ENCODE peak calls at places on chromosomes 12 and 14, in ten cellular contexts. One of them, this sample, is unnamed.

GRCh38 chr12:100141666-100141997 is 1.0 kb downstream of the BLTP3B start:
- DNase-seq in mammary epithelial cell: peak; percentile 88
- DNase-seq in AG04450: peak; percentile 61
- DNase-seq in neural crest cell: no peak
- DNase-seq in fibroblast of mammary gland: peak; percentile 95
- DNase-seq in suprapubic skin: no peak
- DNase-seq in cardiac muscle cell: no peak
- DNase-seq in heart right ventricle: no peak
- DNase-seq in foreskin keratinocyte: peak; percentile 72
- DNase-seq in progenitor cell of endocrine pancreas: no peak
- DNase-seq in this sample: no peak

GRCh38 chr14:68297871-68298468 is 478.4 kb downstream of the RAD51B start:
- DNase-seq in foreskin keratinocyte: no peak
- DNase-seq in fibroblast of mammary gland: peak; percentile 37
- DNase-seq in progenitor cell of endocrine pancreas: no peak
- DNase-seq in mammary epithelial cell: no peak
- DNase-seq in suprapubic skin: no peak
- DNase-seq in AG04450: no peak
- DNase-seq in heart right ventricle: no peak
- DNase-seq in neural crest cell: no peak
- DNase-seq in cardiac muscle cell: no peak
- DNase-seq in this sample: no peak

GRCh38 chr12:96720363-96720705 is 186.7 kb upstream of the NEDD1 start:
- DNase-seq in progenitor cell of endocrine pancreas: no peak
- DNase-seq in heart right ventricle: no peak
- DNase-seq in foreskin keratinocyte: no peak
- DNase-seq in mammary epithelial cell: peak; percentile 11
- DNase-seq in suprapubic skin: no peak
- DNase-seq in neural crest cell: no peak
- DNase-seq in AG04450: no peak
- DNase-seq in cardiac muscle cell: no peak
- DNase-seq in fibroblast of mammary gland: peak; percentile 1
- DNase-seq in this sample: no peak

GRCh38 chr14:22824711-22825359 is 4.9 kb upstream of the MRPL52 start:
- DNase-seq in mammary epithelial cell: peak; percentile 96
- DNase-seq in cardiac muscle cell: no peak
- DNase-seq in progenitor cell of endocrine pancreas: no peak
- DNase-seq in AG04450: peak; percentile 87
- DNase-seq in heart right ventricle: no peak
- DNase-seq in fibroblast of mammary gland: peak; percentile 98
- DNase-seq in neural crest cell: no peak
- DNase-seq in foreskin keratinocyte: peak; percentile 81
- DNase-seq in suprapubic skin: no peak
- DNase-seq in this sample: no peak

GRCh38 chr14:91149462-91149861 is 35.6 kb downstream of the DGLUCY start:
- DNase-seq in progenitor cell of endocrine pancreas: no peak
- DNase-seq in neural crest cell: no peak
- DNase-seq in heart right ventricle: no peak
- DNase-seq in suprapubic skin: no peak
- DNase-seq in foreskin keratinocyte: peak; percentile 83
- DNase-seq in cardiac muscle cell: no peak
- DNase-seq in fibroblast of mammary gland: peak; percentile 100
- DNase-seq in AG04450: peak; percentile 99
- DNase-seq in mammary epithelial cell: peak; percentile 98
- DNase-seq in this sample: no peak

GRCh38 chr12:24039113-24039525 is 89.6 kb upstream of the SOX5 start:
- DNase-seq in suprapubic skin: no peak
- DNase-seq in foreskin keratinocyte: peak; percentile 51
- DNase-seq in AG04450: peak; percentile 63
- DNase-seq in progenitor cell of endocrine pancreas: no peak
- DNase-seq in heart right ventricle: no peak
- DNase-seq in cardiac muscle cell: no peak
- DNase-seq in mammary epithelial cell: peak; percentile 35
- DNase-seq in neural crest cell: no peak
- DNase-seq in fibroblast of mammary gland: peak; percentile 99
- DNase-seq in this sample: no peak

GRCh38 chr14:76977793-76978730 is 50.4 kb downstream of the IRF2BPL start:
- DNase-seq in fibroblast of mammary gland: peak; percentile 92
- DNase-seq in neural crest cell: no peak
- DNase-seq in AG04450: peak; percentile 44
- DNase-seq in cardiac muscle cell: no peak
- DNase-seq in heart right ventricle: peak; percentile 41
- DNase-seq in mammary epithelial cell: no peak
- DNase-seq in foreskin keratinocyte: no peak
- DNase-seq in suprapubic skin: peak; percentile 86
- DNase-seq in progenitor cell of endocrine pancreas: no peak
- DNase-seq in this sample: no peak

GRCh38 chr14:47264842-47265241 is 410.6 kb downstream of the MDGA2 start:
- DNase-seq in foreskin keratinocyte: no peak
- DNase-seq in AG04450: no peak
- DNase-seq in progenitor cell of endocrine pancreas: no peak
- DNase-seq in heart right ventricle: no peak
- DNase-seq in neural crest cell: no peak
- DNase-seq in fibroblast of mammary gland: no peak
- DNase-seq in mammary epithelial cell: no peak
- DNase-seq in cardiac muscle cell: no peak
- DNase-seq in suprapubic skin: no peak
- DNase-seq in this sample: no peak

GRCh38 chr12:109540526-109541411 is 32.5 kb downstream of the MMAB start:
- DNase-seq in suprapubic skin: no peak
- DNase-seq in fibroblast of mammary gland: no peak
- DNase-seq in heart right ventricle: no peak
- DNase-seq in progenitor cell of endocrine pancreas: no peak
- DNase-seq in AG04450: no peak
- DNase-seq in foreskin keratinocyte: no peak
- DNase-seq in mammary epithelial cell: no peak
- DNase-seq in neural crest cell: no peak
- DNase-seq in cardiac muscle cell: no peak
- DNase-seq in this sample: no peak

GRCh38 chr12:95129115-95129514 is 55.7 kb upstream of the NR2C1 start:
- DNase-seq in AG04450: no peak
- DNase-seq in neural crest cell: no peak
- DNase-seq in heart right ventricle: no peak
- DNase-seq in foreskin keratinocyte: no peak
- DNase-seq in fibroblast of mammary gland: no peak
- DNase-seq in suprapubic skin: no peak
- DNase-seq in cardiac muscle cell: no peak
- DNase-seq in mammary epithelial cell: no peak
- DNase-seq in progenitor cell of endocrine pancreas: no peak
- DNase-seq in this sample: no peak

GRCh38 chr12:31031951-31032335 is 41.7 kb upstream of the DDX11 start:
- DNase-seq in suprapubic skin: no peak
- DNase-seq in mammary epithelial cell: no peak
- DNase-seq in foreskin keratinocyte: no peak
- DNase-seq in fibroblast of mammary gland: no peak
- DNase-seq in heart right ventricle: no peak
- DNase-seq in AG04450: no peak
- DNase-seq in cardiac muscle cell: no peak
- DNase-seq in neural crest cell: no peak
- DNase-seq in progenitor cell of endocrine pancreas: peak; percentile 5
- DNase-seq in this sample: no peak

GRCh38 chr12:109820921-109821381 is 12.2 kb downstream of the TRPV4 start:
- DNase-seq in heart right ventricle: no peak
- DNase-seq in fibroblast of mammary gland: no peak
- DNase-seq in cardiac muscle cell: no peak
- DNase-seq in neural crest cell: no peak
- DNase-seq in mammary epithelial cell: peak; percentile 91
- DNase-seq in suprapubic skin: no peak
- DNase-seq in foreskin keratinocyte: peak; percentile 73
- DNase-seq in AG04450: no peak
- DNase-seq in progenitor cell of endocrine pancreas: no peak
- DNase-seq in this sample: no peak

GRCh38 chr12:62127516-62127915 is 132.7 kb upstream of the USP15 start:
- DNase-seq in neural crest cell: no peak
- DNase-seq in suprapubic skin: no peak
- DNase-seq in cardiac muscle cell: no peak
- DNase-seq in foreskin keratinocyte: no peak
- DNase-seq in fibroblast of mammary gland: no peak
- DNase-seq in heart right ventricle: no peak
- DNase-seq in AG04450: no peak
- DNase-seq in progenitor cell of endocrine pancreas: no peak
- DNase-seq in mammary epithelial cell: peak; percentile 21
- DNase-seq in this sample: no peak

GRCh38 chr12:105935106-105935505 is 203.6 kb downstream of the NUAK1 start:
- DNase-seq in AG04450: no peak
- DNase-seq in mammary epithelial cell: peak; percentile 72
- DNase-seq in cardiac muscle cell: no peak
- DNase-seq in neural crest cell: no peak
- DNase-seq in progenitor cell of endocrine pancreas: no peak
- DNase-seq in foreskin keratinocyte: peak; percentile 85
- DNase-seq in suprapubic skin: no peak
- DNase-seq in fibroblast of mammary gland: no peak
- DNase-seq in heart right ventricle: no peak
- DNase-seq in this sample: no peak

GRCh38 chr12:108856428-108857157 is 790 bp downstream of the SSH1 start:
- DNase-seq in neural crest cell: no peak
- DNase-seq in fibroblast of mammary gland: peak; percentile 78
- DNase-seq in foreskin keratinocyte: no peak
- DNase-seq in progenitor cell of endocrine pancreas: no peak
- DNase-seq in AG04450: no peak
- DNase-seq in cardiac muscle cell: peak; percentile 55
- DNase-seq in heart right ventricle: peak; percentile 79
- DNase-seq in mammary epithelial cell: peak; percentile 73
- DNase-seq in suprapubic skin: peak; percentile 84
- DNase-seq in this sample: no peak

GRCh38 chr14:73729556-73730265 is 15.5 kb upstream of the PNMA1 start:
- DNase-seq in foreskin keratinocyte: no peak
- DNase-seq in mammary epithelial cell: no peak
- DNase-seq in suprapubic skin: no peak
- DNase-seq in cardiac muscle cell: no peak
- DNase-seq in fibroblast of mammary gland: no peak
- DNase-seq in AG04450: no peak
- DNase-seq in progenitor cell of endocrine pancreas: no peak
- DNase-seq in heart right ventricle: no peak
- DNase-seq in neural crest cell: no peak
- DNase-seq in this sample: no peak

GRCh38 chr12:4282892-4283511 is 9.4 kb downstream of the CCND2 start:
- DNase-seq in cardiac muscle cell: no peak
- DNase-seq in foreskin keratinocyte: no peak
- DNase-seq in heart right ventricle: no peak
- DNase-seq in AG04450: no peak
- DNase-seq in fibroblast of mammary gland: no peak
- DNase-seq in suprapubic skin: no peak
- DNase-seq in progenitor cell of endocrine pancreas: no peak
- DNase-seq in mammary epithelial cell: no peak
- DNase-seq in neural crest cell: no peak
- DNase-seq in this sample: no peak

GRCh38 chr14:63286071-63286470 is 32.7 kb downstream of the GPHB5 start:
- DNase-seq in cardiac muscle cell: no peak
- DNase-seq in neural crest cell: no peak
- DNase-seq in mammary epithelial cell: no peak
- DNase-seq in suprapubic skin: no peak
- DNase-seq in heart right ventricle: no peak
- DNase-seq in foreskin keratinocyte: no peak
- DNase-seq in fibroblast of mammary gland: no peak
- DNase-seq in AG04450: no peak
- DNase-seq in progenitor cell of endocrine pancreas: no peak
- DNase-seq in this sample: no peak

GRCh38 chr14:23441076-23441475 is 5.6 kb upstream of the MYH7 start:
- DNase-seq in progenitor cell of endocrine pancreas: no peak
- DNase-seq in fibroblast of mammary gland: peak; percentile 9
- DNase-seq in neural crest cell: no peak
- DNase-seq in cardiac muscle cell: no peak
- DNase-seq in suprapubic skin: no peak
- DNase-seq in foreskin keratinocyte: no peak
- DNase-seq in mammary epithelial cell: no peak
- DNase-seq in heart right ventricle: no peak
- DNase-seq in AG04450: no peak
- DNase-seq in this sample: no peak

GRCh38 chr14:31420013-31420318 is 384 bp downstream of the HEATR5A start:
- DNase-seq in mammary epithelial cell: peak; percentile 58
- DNase-seq in neural crest cell: peak; percentile 53
- DNase-seq in foreskin keratinocyte: no peak
- DNase-seq in heart right ventricle: peak; percentile 72
- DNase-seq in suprapubic skin: no peak
- DNase-seq in cardiac muscle cell: peak; percentile 86
- DNase-seq in fibroblast of mammary gland: no peak
- DNase-seq in progenitor cell of endocrine pancreas: peak; percentile 75
- DNase-seq in AG04450: no peak
- DNase-seq in this sample: no peak

GRCh38 chr12:21183721-21184275 is 52.8 kb downstream of the SLCO1B1 start:
- DNase-seq in AG04450: no peak
- DNase-seq in progenitor cell of endocrine pancreas: no peak
- DNase-seq in heart right ventricle: no peak
- DNase-seq in fibroblast of mammary gland: no peak
- DNase-seq in foreskin keratinocyte: no peak
- DNase-seq in mammary epithelial cell: no peak
- DNase-seq in suprapubic skin: no peak
- DNase-seq in cardiac muscle cell: no peak
- DNase-seq in neural crest cell: no peak
- DNase-seq in this sample: no peak

GRCh38 chr14:51805541-51805940 is 54.9 kb upstream of the GNG2 start:
- DNase-seq in AG04450: no peak
- DNase-seq in progenitor cell of endocrine pancreas: no peak
- DNase-seq in heart right ventricle: no peak
- DNase-seq in suprapubic skin: no peak
- DNase-seq in mammary epithelial cell: no peak
- DNase-seq in cardiac muscle cell: no peak
- DNase-seq in neural crest cell: no peak
- DNase-seq in fibroblast of mammary gland: no peak
- DNase-seq in foreskin keratinocyte: no peak
- DNase-seq in this sample: no peak
- TF ChIP-seq CTCF in AG04450: no peak
- TF ChIP-seq CTCF in progenitor cell of endocrine pancreas: no peak
- TF ChIP-seq CTCF in heart right ventricle: no peak
- TF ChIP-seq CTCF in suprapubic skin: no peak
- TF ChIP-seq CTCF in mammary epithelial cell: no peak
- TF ChIP-seq CTCF in cardiac muscle cell: no peak
- TF ChIP-seq CTCF in neural crest cell: no peak
- TF ChIP-seq CTCF in fibroblast of mammary gland: peak; percentile 28
- TF ChIP-seq CTCF in foreskin keratinocyte: no peak
- TF ChIP-seq CTCF in this sample: peak; percentile 31

GRCh38 chr14:92558319-92558718 is 44.7 kb downstream of the RIN3 start:
- DNase-seq in suprapubic skin: no peak
- DNase-seq in cardiac muscle cell: no peak
- DNase-seq in fibroblast of mammary gland: no peak
- DNase-seq in neural crest cell: no peak
- DNase-seq in heart right ventricle: no peak
- DNase-seq in mammary epithelial cell: no peak
- DNase-seq in foreskin keratinocyte: no peak
- DNase-seq in AG04450: no peak
- DNase-seq in progenitor cell of endocrine pancreas: no peak
- DNase-seq in this sample: no peak
- TF ChIP-seq CTCF in suprapubic skin: no peak
- TF ChIP-seq CTCF in cardiac muscle cell: no peak
- TF ChIP-seq CTCF in fibroblast of mammary gland: no peak
- TF ChIP-seq CTCF in neural crest cell: no peak
- TF ChIP-seq CTCF in heart right ventricle: no peak
- TF ChIP-seq CTCF in mammary epithelial cell: no peak
- TF ChIP-seq CTCF in foreskin keratinocyte: no peak
- TF ChIP-seq CTCF in AG04450: no peak
- TF ChIP-seq CTCF in progenitor cell of endocrine pancreas: no peak
- TF ChIP-seq CTCF in this sample: no peak

GRCh38 chr12:52721838-52722470 is 18.6 kb upstream of the KRT77 start:
- DNase-seq in suprapubic skin: no peak
- DNase-seq in mammary epithelial cell: no peak
- DNase-seq in cardiac muscle cell: no peak
- DNase-seq in foreskin keratinocyte: no peak
- DNase-seq in neural crest cell: no peak
- DNase-seq in fibroblast of mammary gland: no peak
- DNase-seq in heart right ventricle: no peak
- DNase-seq in AG04450: no peak
- DNase-seq in progenitor cell of endocrine pancreas: no peak
- DNase-seq in this sample: no peak
- TF ChIP-seq CTCF in suprapubic skin: no peak
- TF ChIP-seq CTCF in mammary epithelial cell: no peak
- TF ChIP-seq CTCF in cardiac muscle cell: no peak
- TF ChIP-seq CTCF in foreskin keratinocyte: no peak
- TF ChIP-seq CTCF in neural crest cell: no peak
- TF ChIP-seq CTCF in fibroblast of mammary gland: no peak
- TF ChIP-seq CTCF in heart right ventricle: no peak
- TF ChIP-seq CTCF in AG04450: no peak
- TF ChIP-seq CTCF in progenitor cell of endocrine pancreas: no peak
- TF ChIP-seq CTCF in this sample: no peak

GRCh38 chr14:78697341-78697740 is 527.2 kb downstream of the NRXN3 start:
- DNase-seq in AG04450: no peak
- DNase-seq in cardiac muscle cell: peak; percentile 29
- DNase-seq in progenitor cell of endocrine pancreas: no peak
- DNase-seq in fibroblast of mammary gland: peak; percentile 49
- DNase-seq in mammary epithelial cell: peak; percentile 12
- DNase-seq in suprapubic skin: no peak
- DNase-seq in heart right ventricle: no peak
- DNase-seq in neural crest cell: no peak
- DNase-seq in foreskin keratinocyte: no peak
- DNase-seq in this sample: no peak
- TF ChIP-seq CTCF in AG04450: peak; percentile 27
- TF ChIP-seq CTCF in cardiac muscle cell: peak; percentile 31
- TF ChIP-seq CTCF in progenitor cell of endocrine pancreas: peak; percentile 71
- TF ChIP-seq CTCF in fibroblast of mammary gland: peak; percentile 60
- TF ChIP-seq CTCF in mammary epithelial cell: peak; percentile 64
- TF ChIP-seq CTCF in suprapubic skin: no peak
- TF ChIP-seq CTCF in heart right ventricle: peak; percentile 40
- TF ChIP-seq CTCF in neural crest cell: peak; percentile 77
- TF ChIP-seq CTCF in foreskin keratinocyte: peak; percentile 59
- TF ChIP-seq CTCF in this sample: peak; percentile 83

This sample was measured in chondrocyte.